ENCODE peak calls at places on chromosomes 12 and 14, in six cellular contexts. One of them, this sample, is unnamed.

GRCh38 chr14:69151458-69152180 is 1.3 kb downstream of the DCAF5 start:
- DNase-seq in astrocyte of the spinal cord: peak; percentile 69
- DNase-seq in IMR-90: peak; percentile 67
- DNase-seq in neural crest cell: peak; percentile 70
- DNase-seq in GM12865: peak; percentile 88
- DNase-seq in fibroblast of mammary gland: peak; percentile 53
- DNase-seq in this sample: peak; percentile 66

GRCh38 chr12:107891967-107892366 is 117.5 kb downstream of the ASCL4 start:
- DNase-seq in astrocyte of the spinal cord: no peak
- DNase-seq in IMR-90: peak; percentile 4
- DNase-seq in neural crest cell: no peak
- DNase-seq in GM12865: peak; percentile 40
- DNase-seq in fibroblast of mammary gland: peak; percentile 18
- DNase-seq in this sample: no peak

GRCh38 chr12:131943389-131943788 is 6.4 kb upstream of the EP400 start:
- DNase-seq in astrocyte of the spinal cord: no peak
- DNase-seq in IMR-90: no peak
- DNase-seq in neural crest cell: no peak
- DNase-seq in GM12865: no peak
- DNase-seq in fibroblast of mammary gland: no peak
- DNase-seq in this sample: no peak

GRCh38 chr12:87413784-87414183 is 615.4 kb downstream of the C12orf50 start:
- DNase-seq in astrocyte of the spinal cord: peak; percentile 67
- DNase-seq in IMR-90: peak; percentile 47
- DNase-seq in neural crest cell: no peak
- DNase-seq in GM12865: no peak
- DNase-seq in fibroblast of mammary gland: peak; percentile 12
- DNase-seq in this sample: no peak

GRCh38 chr12:126210026-126210425 is 1144.8 kb downstream of the AACS start:
- DNase-seq in astrocyte of the spinal cord: no peak
- DNase-seq in IMR-90: no peak
- DNase-seq in neural crest cell: no peak
- DNase-seq in GM12865: no peak
- DNase-seq in fibroblast of mammary gland: no peak
- DNase-seq in this sample: no peak

GRCh38 chr14:81506512-81506911 is 27.1 kb downstream of the SEL1L start:
- DNase-seq in astrocyte of the spinal cord: no peak
- DNase-seq in IMR-90: no peak
- DNase-seq in neural crest cell: no peak
- DNase-seq in GM12865: no peak
- DNase-seq in fibroblast of mammary gland: no peak
- DNase-seq in this sample: no peak

GRCh38 chr12:104911942-104912341 is 46.1 kb downstream of the SLC41A2 start:
- DNase-seq in astrocyte of the spinal cord: no peak
- DNase-seq in IMR-90: no peak
- DNase-seq in neural crest cell: no peak
- DNase-seq in GM12865: no peak
- DNase-seq in fibroblast of mammary gland: no peak
- DNase-seq in this sample: no peak

GRCh38 chr12:48979602-48980388 is 1.7 kb downstream of the WNT1 start:
- DNase-seq in astrocyte of the spinal cord: no peak
- DNase-seq in IMR-90: no peak
- DNase-seq in neural crest cell: no peak
- DNase-seq in GM12865: peak; percentile 44
- DNase-seq in fibroblast of mammary gland: no peak
- DNase-seq in this sample: no peak

GRCh38 chr14:30621354-30621953 is 665 bp upstream of the SCFD1 start:
- DNase-seq in astrocyte of the spinal cord: no peak
- DNase-seq in IMR-90: peak; percentile 3
- DNase-seq in neural crest cell: no peak
- DNase-seq in GM12865: peak; percentile 51
- DNase-seq in fibroblast of mammary gland: peak; percentile 40
- DNase-seq in this sample: no peak

GRCh38 chr12:10454531-10454930 is 1.4 kb upstream of the KLRC1 start:
- DNase-seq in astrocyte of the spinal cord: no peak
- DNase-seq in IMR-90: no peak
- DNase-seq in neural crest cell: no peak
- DNase-seq in GM12865: no peak
- DNase-seq in fibroblast of mammary gland: peak; percentile 12
- DNase-seq in this sample: no peak

GRCh38 chr12:4240161-4240783 is 33.3 kb upstream of the CCND2 start:
- DNase-seq in astrocyte of the spinal cord: no peak
- DNase-seq in IMR-90: no peak
- DNase-seq in neural crest cell: no peak
- DNase-seq in GM12865: no peak
- DNase-seq in fibroblast of mammary gland: no peak
- DNase-seq in this sample: no peak

GRCh38 chr12:22046968-22047390 is 961 bp downstream of the CMAS start:
- DNase-seq in astrocyte of the spinal cord: peak; percentile 30
- DNase-seq in IMR-90: peak; percentile 34
- DNase-seq in neural crest cell: no peak
- DNase-seq in GM12865: no peak
- DNase-seq in fibroblast of mammary gland: peak; percentile 31
- DNase-seq in this sample: no peak

GRCh38 chr14:26872510-26872909 is 274.7 kb upstream of the NOVA1 start:
- DNase-seq in astrocyte of the spinal cord: peak; percentile 29
- DNase-seq in IMR-90: no peak
- DNase-seq in neural crest cell: no peak
- DNase-seq in GM12865: no peak
- DNase-seq in fibroblast of mammary gland: peak; percentile 72
- DNase-seq in this sample: no peak

GRCh38 chr14:105843444-105844046 is 317.2 kb downstream of the TMEM121 start:
- DNase-seq in astrocyte of the spinal cord: no peak
- DNase-seq in IMR-90: no peak
- DNase-seq in neural crest cell: no peak
- DNase-seq in GM12865: no peak
- DNase-seq in fibroblast of mammary gland: no peak
- DNase-seq in this sample: peak; percentile 27

GRCh38 chr12:81329088-81329487 is 251.2 kb downstream of the ACSS3 start:
- DNase-seq in astrocyte of the spinal cord: no peak
- DNase-seq in IMR-90: peak; percentile 2
- DNase-seq in neural crest cell: no peak
- DNase-seq in GM12865: peak; percentile 49
- DNase-seq in fibroblast of mammary gland: peak; percentile 59
- DNase-seq in this sample: no peak

GRCh38 chr12:51521554-51522276 is 69.3 kb upstream of the SCN8A start:
- DNase-seq in astrocyte of the spinal cord: peak; percentile 2
- DNase-seq in IMR-90: peak; percentile 29
- DNase-seq in neural crest cell: no peak
- DNase-seq in GM12865: no peak
- DNase-seq in fibroblast of mammary gland: peak; percentile 31
- DNase-seq in this sample: no peak
- TF ChIP-seq CTCF in astrocyte of the spinal cord: peak; percentile 25
- TF ChIP-seq CTCF in IMR-90: peak; percentile 30
- TF ChIP-seq CTCF in neural crest cell: no peak
- TF ChIP-seq CTCF in GM12865: no peak
- TF ChIP-seq CTCF in fibroblast of mammary gland: peak; percentile 26
- TF ChIP-seq CTCF in this sample: no peak

DNA sequence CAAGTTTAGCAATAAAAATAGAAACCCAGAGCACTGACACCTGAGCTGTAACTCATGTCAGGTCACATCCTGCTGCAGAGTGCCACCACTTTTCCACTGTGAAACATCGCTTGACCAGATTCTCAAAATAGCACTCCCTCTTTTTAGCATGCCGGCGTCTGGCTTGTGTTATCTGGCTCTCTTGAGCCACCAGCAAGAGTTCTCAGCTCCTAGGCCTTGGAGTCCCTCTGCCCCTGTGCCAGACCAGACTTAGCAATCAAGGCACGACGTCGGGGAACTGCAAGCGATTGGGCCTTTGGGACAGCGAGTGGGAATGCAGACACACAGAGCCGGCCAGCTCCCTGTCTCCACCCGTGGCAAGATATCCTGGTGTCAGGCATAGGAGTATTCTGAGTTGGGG is 52.5 kb downstream of the SPIC start:
- DNase-seq in astrocyte of the spinal cord: no peak
- DNase-seq in IMR-90: no peak
- DNase-seq in neural crest cell: no peak
- DNase-seq in GM12865: no peak
- DNase-seq in fibroblast of mammary gland: no peak
- DNase-seq in this sample: no peak
- TF ChIP-seq CTCF in astrocyte of the spinal cord: no peak
- TF ChIP-seq CTCF in IMR-90: no peak
- TF ChIP-seq CTCF in neural crest cell: no peak
- TF ChIP-seq CTCF in GM12865: no peak
- TF ChIP-seq CTCF in fibroblast of mammary gland: no peak
- TF ChIP-seq CTCF in this sample: no peak

DNA sequence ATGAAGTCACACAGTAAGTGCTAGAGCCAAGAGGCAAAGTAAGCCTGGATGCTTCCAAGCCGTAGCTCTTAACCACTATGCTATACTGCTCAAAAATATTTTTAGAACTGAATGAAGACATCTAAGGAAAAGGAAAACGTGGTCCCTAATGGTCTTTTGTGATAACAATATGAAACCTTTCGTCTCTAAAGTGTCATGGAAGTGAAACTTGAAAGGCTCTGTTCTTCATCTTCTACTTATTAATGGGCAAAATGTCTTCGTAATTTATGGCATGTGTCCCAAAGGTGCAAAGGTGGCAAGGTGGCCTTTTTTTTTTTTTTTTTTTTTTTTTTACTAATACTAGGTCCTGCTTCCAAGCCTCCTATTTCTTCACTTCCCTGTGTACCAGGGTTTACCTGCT is 85.3 kb downstream of the ETV6 start:
- DNase-seq in astrocyte of the spinal cord: no peak
- DNase-seq in IMR-90: no peak
- DNase-seq in neural crest cell: no peak
- DNase-seq in GM12865: no peak
- DNase-seq in fibroblast of mammary gland: no peak
- DNase-seq in this sample: no peak
- TF ChIP-seq CTCF in astrocyte of the spinal cord: no peak
- TF ChIP-seq CTCF in IMR-90: no peak
- TF ChIP-seq CTCF in neural crest cell: no peak
- TF ChIP-seq CTCF in GM12865: no peak
- TF ChIP-seq CTCF in fibroblast of mammary gland: no peak
- TF ChIP-seq CTCF in this sample: no peak

GRCh38 chr12:32397703-32398102 is 1.7 kb upstream of the FGD4 start:
- DNase-seq in astrocyte of the spinal cord: no peak
- DNase-seq in IMR-90: no peak
- DNase-seq in neural crest cell: no peak
- DNase-seq in GM12865: no peak
- DNase-seq in fibroblast of mammary gland: no peak
- DNase-seq in this sample: no peak
- TF ChIP-seq CTCF in astrocyte of the spinal cord: no peak
- TF ChIP-seq CTCF in IMR-90: no peak
- TF ChIP-seq CTCF in neural crest cell: no peak
- TF ChIP-seq CTCF in GM12865: no peak
- TF ChIP-seq CTCF in fibroblast of mammary gland: no peak
- TF ChIP-seq CTCF in this sample: no peak